ENCODE peak calls at places on chromosomes 6 and 20, in nine cellular contexts. D is breast epithelium, K is HCT116, N is HL-60, L is stomach, R is GM12878, H is SK-N-SH, A is GM23338, Z is sigmoid colon. W is an unnamed sample.

GRCh38 chr6:161238076-161238869 is 35.6 kb downstream of the AGPAT4 start:
- DNase-seq in D (no peak), K (no peak), N (no peak), L (no peak), R (no peak), H (no peak), A (no peak), Z (no peak), W (no peak)

GRCh38 chr6:84773431-84774173 is 9.2 kb upstream of the TBX18 start:
- DNase-seq in D (no peak), K (no peak), N (no peak), L (no peak), R (no peak), H (peak), A (peak), Z (no peak), W (no peak)

GRCh38 chr6:148760143-148760505 is 13.3 kb downstream of the UST start:
- DNase-seq in D (no peak), K (no peak), N (no peak), L (no peak), R (no peak), H (no peak), A (no peak), Z (no peak), W (no peak)

GRCh38 chr20:5674176-5674660 is 76.0 kb upstream of the SHLD1 start:
- DNase-seq in D (no peak), K (peak), N (peak), L (no peak), R (peak), H (no peak), A (no peak), Z (no peak), W (no peak)

GRCh38 chr6:144173971-144174370 is 23.7 kb downstream of the STX11 start:
- DNase-seq in D (no peak), K (no peak), N (no peak), L (no peak), R (no peak), H (no peak), A (no peak), Z (no peak), W (no peak)

GRCh38 chr6:106702451-106703110 is 73.2 kb downstream of the QRSL1 start:
- DNase-seq in D (no peak), K (no peak), N (no peak), L (peak), R (peak), H (no peak), A (no peak), Z (no peak), W (no peak)

GRCh38 chr6:18990313-18990978 is 603.3 kb downstream of the RNF144B start:
- DNase-seq in D (peak), K (peak), N (no peak), L (peak), R (no peak), H (peak), A (peak), Z (peak), W (no peak)

GRCh38 chr20:41221614-41222218 is 84.4 kb downstream of the PLCG1 start:
- DNase-seq in D (no peak), K (no peak), N (no peak), L (no peak), R (no peak), H (no peak), A (no peak), Z (no peak), W (no peak)

GRCh38 chr20:38387953-38388352 is 41.7 kb downstream of the LBP start:
- DNase-seq in D (no peak), K (no peak), N (no peak), L (no peak), R (no peak), H (no peak), A (peak), Z (no peak), W (no peak)

GRCh38 chr6:33663727-33664449 is 42.8 kb downstream of the ITPR3 start:
- DNase-seq in D (no peak), K (no peak), N (no peak), L (no peak), R (no peak), H (no peak), A (no peak), Z (no peak), W (no peak)

GRCh38 chr6:168615837-168616236 is 174.9 kb downstream of the SMOC2 start:
- DNase-seq in D (no peak), K (no peak), N (no peak), L (peak), R (no peak), H (no peak), A (no peak), Z (peak), W (no peak)
- TF ChIP-seq POLR2AphosphoS5 in D (no peak), K (no peak), N (no peak), L (no peak), R (no peak), H (no peak), A (no peak), Z (no peak), W (no peak)

DNA sequence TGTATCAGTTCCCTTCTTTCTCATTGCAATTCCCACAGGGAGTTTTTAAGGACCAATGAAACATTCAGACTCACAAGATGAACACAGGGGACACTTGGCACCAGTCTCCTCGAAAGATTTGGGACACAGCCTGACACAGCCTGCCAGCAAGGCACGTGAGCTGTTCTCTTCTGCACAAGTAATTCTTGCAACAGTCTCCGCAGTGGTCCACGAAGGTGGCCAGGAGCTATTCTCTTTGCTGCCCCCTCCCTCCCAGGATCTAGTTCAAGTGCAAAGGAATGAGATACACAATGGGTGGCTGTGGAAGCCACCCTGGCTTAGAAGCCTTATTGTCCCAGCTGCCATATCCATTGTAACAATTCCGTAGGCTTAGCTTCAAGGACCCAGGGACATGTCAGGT is 12.0 kb downstream of the TOX2 start:
- DNase-seq in D (no peak), K (no peak), N (no peak), L (no peak), R (no peak), H (no peak), A (no peak), Z (no peak), W (no peak)
- TF ChIP-seq POLR2AphosphoS5 in D (no peak), K (no peak), N (no peak), L (no peak), R (no peak), H (no peak), A (no peak), Z (no peak), W (no peak)

DNA sequence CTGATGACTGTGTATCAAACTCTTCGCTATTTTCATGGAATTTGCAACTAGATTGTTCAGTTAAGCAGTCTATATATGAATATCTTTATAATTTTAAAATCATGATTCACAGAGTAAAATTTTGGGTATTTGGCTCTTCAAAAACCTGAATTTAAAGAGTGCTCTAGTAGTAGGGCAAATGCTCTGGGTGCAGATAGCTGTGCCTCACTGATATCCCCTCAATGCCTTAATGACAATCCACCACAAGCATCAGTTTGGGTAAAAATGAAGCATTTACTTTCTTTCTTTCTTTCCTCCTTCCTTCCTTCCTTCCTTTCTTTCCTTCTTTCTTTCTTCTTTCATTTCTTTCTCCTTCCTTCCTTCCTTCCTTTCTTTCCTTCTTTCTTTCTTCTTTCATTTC is 239.7 kb downstream of the ADGRB3 start:
- DNase-seq in D (no peak), K (no peak), N (no peak), L (no peak), R (no peak), H (no peak), A (no peak), Z (no peak), W (no peak)
- TF ChIP-seq POLR2AphosphoS5 in D (no peak), K (no peak), N (no peak), L (no peak), R (no peak), H (no peak), A (no peak), Z (no peak), W (no peak)

DNA sequence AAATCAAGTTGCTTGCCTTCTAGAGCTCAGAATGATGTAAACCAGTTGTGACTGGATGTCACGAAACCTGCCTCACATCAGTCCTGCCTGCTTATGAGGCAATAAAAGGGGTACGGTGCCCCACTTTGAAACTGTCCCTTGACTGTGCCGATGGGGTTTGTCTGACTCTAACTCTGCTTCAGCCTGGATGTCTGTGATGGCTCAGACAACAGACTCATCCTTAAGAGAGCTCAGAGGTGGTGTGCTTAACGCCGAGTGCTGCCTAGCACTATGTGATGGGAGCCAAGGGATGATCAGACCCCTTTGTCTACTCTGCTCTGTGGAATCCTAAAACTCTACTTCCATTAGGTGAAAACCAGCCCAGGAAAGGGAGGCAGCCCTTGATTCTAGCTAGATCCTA is 18.9 kb downstream of the TOMM34 start:
- DNase-seq in D (no peak), K (no peak), N (no peak), L (no peak), R (no peak), H (no peak), A (no peak), Z (no peak), W (no peak)
- TF ChIP-seq POLR2AphosphoS5 in D (no peak), K (no peak), N (no peak), L (no peak), R (peak), H (no peak), A (no peak), Z (no peak), W (no peak)

GRCh38 chr6:32109114-32109764 is at the start of gene TNXB:
- DNase-seq in D (no peak), K (no peak), N (no peak), L (no peak), R (no peak), H (peak), A (no peak), Z (no peak), W (no peak)
- TF ChIP-seq POLR2AphosphoS5 in D (no peak), K (peak), N (no peak), L (no peak), R (no peak), H (no peak), A (no peak), Z (peak), W (no peak)

GRCh38 chr6:120993929-120994572 is 340.2 kb downstream of the TBC1D32 start:
- DNase-seq in D (no peak), K (no peak), N (no peak), L (no peak), R (no peak), H (no peak), A (no peak), Z (no peak), W (no peak)
- TF ChIP-seq POLR2AphosphoS5 in D (no peak), K (no peak), N (no peak), L (no peak), R (no peak), H (no peak), A (no peak), Z (no peak), W (no peak)

GRCh38 chr6:39881851-39882566 is 52.3 kb downstream of the MOCS1 start:
- DNase-seq in D (no peak), K (no peak), N (no peak), L (no peak), R (no peak), H (no peak), A (no peak), Z (peak), W (no peak)
- TF ChIP-seq POLR2AphosphoS5 in D (no peak), K (no peak), N (no peak), L (no peak), R (no peak), H (no peak), A (no peak), Z (no peak), W (no peak)

GRCh38 chr20:47980336-47981177 is 195.3 kb upstream of the SULF2 start:
- DNase-seq in D (no peak), K (no peak), N (no peak), L (no peak), R (no peak), H (no peak), A (no peak), Z (no peak), W (no peak)
- TF ChIP-seq POLR2AphosphoS5 in D (no peak), K (no peak), N (no peak), L (no peak), R (no peak), H (no peak), A (no peak), Z (no peak), W (no peak)

W was measured in vagina.